ENCODE peak calls at places on chromosomes 3 and 15, in nine cellular contexts. C is brain microvascular endothelial cell; M is ovary; Q is stomach; X is CD8-positive, alpha-beta T cell; D is MM.1S; F is Peyer's patch; L is foreskin fibroblast; A is GM12878. P is an unnamed sample.

GRCh38 chr3:27483117-27484001 is 825 bp downstream of the SLC4A7 start:
- DNase-seq in Q (peak), X (peak), C (peak), F (peak), A (peak), M (peak), D (peak), L (peak), P (peak)

GRCh38 chr15:31401282-31401681 is 74.6 kb downstream of the KLF13 start:
- DNase-seq in F (no peak), X (no peak), M (no peak), C (no peak), Q (no peak), D (no peak), A (no peak), L (no peak), P (no peak)

GRCh38 chr3:64363842-64364241 is 138.6 kb upstream of the PRICKLE2 start:
- DNase-seq in L (no peak), Q (no peak), X (no peak), A (no peak), M (no peak), F (no peak), D (no peak), C (no peak), P (no peak)

GRCh38 chr15:98123297-98123696 is 162.8 kb downstream of the ARRDC4 start:
- DNase-seq in D (no peak), F (no peak), C (no peak), L (peak), M (no peak), X (no peak), A (no peak), Q (no peak), P (no peak)

GRCh38 chr3:194654443-194654842 is 17.5 kb downstream of the LSG1 start:
- DNase-seq in Q (no peak), F (no peak), M (no peak), D (no peak), A (peak), L (no peak), X (no peak), C (no peak), P (no peak)

GRCh38 chr3:4600526-4600925 is 107.4 kb downstream of the ITPR1 start:
- DNase-seq in L (no peak), A (no peak), M (no peak), D (no peak), C (peak), F (no peak), Q (no peak), X (no peak), P (no peak)

GRCh38 chr3:65573548-65574116 is 465.1 kb downstream of the MAGI1 start:
- DNase-seq in D (no peak), F (no peak), M (no peak), C (no peak), Q (no peak), X (no peak), L (no peak), A (no peak), P (no peak)

GRCh38 chr15:58518626-58519025 is 86.8 kb downstream of the LIPC start:
- DNase-seq in L (no peak), M (no peak), C (no peak), A (no peak), F (no peak), Q (no peak), X (no peak), D (no peak), P (no peak)

GRCh38 chr3:53725308-53725995 is 120.8 kb downstream of the CHDH start:
- DNase-seq in A (no peak), D (no peak), C (no peak), L (no peak), F (no peak), M (no peak), Q (no peak), X (no peak), P (no peak)

GRCh38 chr15:62791694-62792093 is 250.9 kb upstream of the TPM1 start:
- DNase-seq in F (no peak), Q (no peak), M (no peak), X (no peak), L (no peak), A (no peak), D (no peak), C (no peak), P (no peak)

GRCh38 chr3:48215019-48215418 is 8.3 kb upstream of the CAMP start:
- DNase-seq in D (no peak), A (no peak), M (peak), Q (peak), F (no peak), L (no peak), X (no peak), C (no peak), P (peak)

DNA sequence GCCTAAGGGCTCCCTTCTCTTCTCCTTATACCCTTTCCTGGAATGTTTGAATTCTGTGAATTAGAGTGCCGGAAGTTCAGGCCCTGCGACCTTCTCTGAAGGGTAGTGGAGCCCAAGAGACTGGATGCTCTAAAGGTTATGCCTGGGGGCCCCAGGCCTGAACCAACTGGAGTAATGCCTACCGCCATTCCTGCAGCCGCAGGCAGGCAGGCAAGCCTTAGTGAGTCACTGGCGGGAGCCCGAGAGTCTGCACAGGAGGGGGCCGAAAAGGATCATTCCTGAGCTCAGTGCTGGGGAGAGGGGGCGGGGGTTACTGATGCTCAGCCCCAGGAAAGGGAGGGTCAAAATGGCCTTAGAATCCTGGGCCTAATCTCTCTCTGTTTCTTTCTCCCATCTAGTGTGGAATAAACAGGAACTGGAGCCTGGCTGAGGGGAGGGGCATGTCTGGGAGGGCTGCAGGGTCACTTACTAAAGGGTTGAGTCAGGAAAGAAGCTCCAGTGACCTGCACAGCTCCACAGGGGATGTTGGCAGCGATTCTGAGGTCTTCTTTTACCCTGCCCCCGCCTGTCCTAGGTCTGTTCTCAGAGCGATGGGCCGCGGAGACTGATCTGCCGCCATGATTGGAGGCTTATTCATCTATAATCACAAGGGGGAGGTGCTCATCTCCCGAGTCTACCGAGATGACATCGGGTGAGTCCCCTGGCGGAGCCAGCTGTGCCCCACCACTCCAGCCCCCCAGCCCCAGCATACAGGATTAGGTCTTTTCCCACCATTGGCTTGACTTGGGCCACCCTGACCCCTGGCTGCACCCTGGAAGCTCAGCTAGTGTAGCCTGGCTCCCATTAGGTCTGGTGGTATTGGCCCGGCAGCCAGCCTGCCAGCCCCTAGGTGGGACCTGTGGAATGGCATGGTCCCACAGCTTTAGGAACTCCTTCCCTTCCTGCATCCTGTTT is 2.0 kb downstream of the AP2M1 start:
- DNase-seq in M (peak), A (no peak), Q (peak), F (peak), D (no peak), X (no peak), C (peak), L (peak), P (peak)
- H3K4me3 ChIP-seq in M (peak), A (peak), Q (peak), F (peak), D (no peak), X (peak), C (peak), L (peak), P (peak)

DNA sequence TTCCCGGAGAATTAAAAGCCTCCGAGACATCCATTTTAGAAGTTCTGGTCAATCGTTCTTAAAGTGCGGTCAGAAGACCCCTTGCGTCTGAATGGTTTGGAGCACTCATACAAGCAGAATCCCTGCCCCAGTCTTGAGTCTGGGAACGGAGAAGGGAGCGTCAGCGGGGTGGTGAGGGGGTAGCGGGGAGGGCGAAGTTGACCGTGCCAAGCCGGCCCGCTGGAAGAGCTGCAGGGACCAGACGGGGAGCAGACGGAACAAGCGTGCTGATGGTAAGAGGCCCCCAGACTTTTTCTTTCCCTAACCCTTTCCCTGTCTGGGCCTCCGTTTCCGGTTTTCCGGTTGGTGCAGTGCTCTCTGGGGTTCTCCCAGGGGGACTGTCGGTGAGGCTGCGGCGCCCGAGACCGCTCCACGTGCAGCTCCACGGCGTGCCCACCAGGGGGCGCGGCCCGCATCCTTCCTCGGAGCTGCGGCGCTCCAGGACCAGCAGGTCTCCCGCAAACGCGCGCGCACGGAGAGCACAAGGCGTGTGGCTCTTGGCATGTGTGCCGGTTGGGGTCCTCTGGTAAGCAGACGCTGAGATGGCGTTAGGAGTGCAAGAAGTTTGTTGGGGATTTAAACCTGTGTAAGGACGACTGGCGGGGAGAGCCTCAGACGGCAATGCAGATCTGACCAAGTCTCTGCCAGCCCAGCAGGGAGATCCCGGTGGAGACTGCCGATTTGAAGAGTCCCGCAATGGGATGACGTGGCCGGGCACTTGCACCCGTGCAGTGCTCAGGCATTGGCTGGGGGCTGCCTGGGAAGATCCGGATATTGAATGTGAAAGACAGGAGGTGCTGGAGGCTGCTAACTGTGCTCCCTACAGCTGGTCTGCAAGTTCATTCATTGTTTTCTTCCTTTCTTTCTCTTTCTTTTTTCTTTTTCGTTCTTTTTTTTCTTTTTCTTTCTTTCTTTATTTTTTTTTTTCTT is 19.2 kb upstream of the CORO2B start:
- DNase-seq in M (peak), C (peak), A (no peak), Q (peak), L (peak), F (peak), D (peak), X (peak), P (peak)
- H3K4me3 ChIP-seq in M (peak), C (peak), A (no peak), Q (peak), L (peak), F (peak), D (peak), X (peak), P (peak)

GRCh38 chr3:177827517-177828249 is 630.4 kb upstream of the TBL1XR1 start:
- DNase-seq in Q (no peak), M (no peak), D (no peak), X (no peak), A (no peak), L (peak), C (peak), F (peak), P (peak)
- H3K4me3 ChIP-seq in Q (no peak), M (no peak), D (no peak), X (no peak), A (no peak), L (no peak), C (no peak), F (no peak), P (no peak)

GRCh38 chr3:50341537-50341936 is 901 bp upstream of the RASSF1 start:
- DNase-seq in D (no peak), M (no peak), C (no peak), A (no peak), Q (no peak), F (no peak), L (no peak), X (peak), P (no peak)
- H3K4me3 ChIP-seq in D (no peak), M (no peak), C (peak), A (peak), Q (peak), F (peak), L (peak), X (peak), P (peak)

P was measured in cardiac fibroblast.